ENCODE peak calls at places on chromosomes 6 and 20, in five cellular contexts. X is PC-3, M is OCI-LY7, D is SK-N-SH, O is GM23248. C is an unnamed sample.

GRCh38 chr6:40585218-40585617 is 1.9 kb downstream of the LRFN2 start:
- DNase-seq in M (no peak), X (no peak), D (peak; percentile 30), O (no peak), C (no peak)

GRCh38 chr6:106094261-106094963 is 8.3 kb downstream of the PRDM1 start:
- DNase-seq in D (no peak), O (no peak), M (no peak), X (no peak), C (no peak)

GRCh38 chr6:158522616-158523015 is 37.3 kb upstream of the TMEM181 start:
- DNase-seq in X (no peak), M (no peak), O (no peak), D (no peak), C (no peak)

GRCh38 chr6:124747336-124747735 is 214.9 kb upstream of the RNF217 start:
- DNase-seq in X (no peak), D (no peak), M (no peak), O (no peak), C (no peak)

GRCh38 chr6:69631552-69632346 is 165.1 kb downstream of the LMBRD1 start:
- DNase-seq in D (no peak), X (no peak), O (no peak), M (no peak), C (peak; percentile 55)

GRCh38 chr6:148203281-148203925 is 139.2 kb upstream of the SASH1 start:
- DNase-seq in X (no peak), M (no peak), D (no peak), O (peak; percentile 62), C (no peak)

GRCh38 chr6:87909849-87910248 is 137.8 kb upstream of the SPACA1 start:
- DNase-seq in O (peak; percentile 86), D (no peak), X (peak; percentile 14), M (no peak), C (no peak)

GRCh38 chr6:16146527-16146955 is 17.7 kb downstream of the MYLIP start:
- DNase-seq in O (peak; percentile 16), D (peak; percentile 38), X (no peak), M (no peak), C (no peak)

GRCh38 chr6:30042914-30043313 is 18.2 kb upstream of the POLR1H start:
- DNase-seq in X (no peak), M (no peak), D (no peak), O (no peak), C (no peak)

GRCh38 chr6:43171284-43172126 is 436 bp downstream of the SRF start:
- DNase-seq in O (peak; percentile 62), M (peak; percentile 51), D (peak; percentile 93), X (no peak), C (peak; percentile 70)

GRCh38 chr20:41200446-41201202 is 63.3 kb downstream of the PLCG1 start:
- DNase-seq in M (no peak), O (no peak), D (no peak), X (no peak), C (no peak)

GRCh38 chr6:145339089-145339488 is 396.2 kb downstream of the EPM2A start:
- DNase-seq in X (peak; percentile 14), M (no peak), O (no peak), D (no peak), C (no peak)

GRCh38 chr20:37879843-37880242 is 23.1 kb upstream of the VSTM2L start:
- DNase-seq in D (no peak), M (no peak), O (no peak), X (no peak), C (no peak)

GRCh38 chr6:105363100-105363754 is 39.7 kb downstream of the PREP start:
- DNase-seq in M (no peak), X (peak; percentile 52), O (peak; percentile 81), D (peak; percentile 28), C (peak; percentile 47)

GRCh38 chr6:148790404-148790803 is 43.6 kb downstream of the UST start:
- DNase-seq in X (no peak), D (no peak), O (no peak), M (no peak), C (no peak)

GRCh38 chr20:6397115-6397514 is 274.3 kb upstream of the FERMT1 start:
- DNase-seq in O (no peak), D (no peak), X (no peak), M (no peak), C (no peak)

GRCh38 chr6:135088818-135089809 is 34.5 kb upstream of the HBS1L start:
- DNase-seq in O (peak; percentile 71), D (peak; percentile 10), M (peak; percentile 51), X (peak; percentile 50), C (peak; percentile 18)

GRCh38 chr6:17417817-17418216 is 24.4 kb downstream of the CAP2 start:
- DNase-seq in D (peak; percentile 16), O (peak; percentile 87), X (peak; percentile 95), M (no peak), C (peak; percentile 72)

GRCh38 chr6:17423018-17423417 is 29.6 kb downstream of the CAP2 start:
- DNase-seq in X (no peak), O (no peak), D (no peak), M (no peak), C (no peak)

GRCh38 chr6:17421406-17421805 is 28.0 kb downstream of the CAP2 start:
- DNase-seq in O (no peak), X (no peak), M (no peak), D (no peak), C (no peak)

GRCh38 chr6:17419189-17419575 is 25.8 kb downstream of the CAP2 start:
- DNase-seq in X (no peak), D (no peak), M (no peak), O (peak; percentile 52), C (no peak)

DNA sequence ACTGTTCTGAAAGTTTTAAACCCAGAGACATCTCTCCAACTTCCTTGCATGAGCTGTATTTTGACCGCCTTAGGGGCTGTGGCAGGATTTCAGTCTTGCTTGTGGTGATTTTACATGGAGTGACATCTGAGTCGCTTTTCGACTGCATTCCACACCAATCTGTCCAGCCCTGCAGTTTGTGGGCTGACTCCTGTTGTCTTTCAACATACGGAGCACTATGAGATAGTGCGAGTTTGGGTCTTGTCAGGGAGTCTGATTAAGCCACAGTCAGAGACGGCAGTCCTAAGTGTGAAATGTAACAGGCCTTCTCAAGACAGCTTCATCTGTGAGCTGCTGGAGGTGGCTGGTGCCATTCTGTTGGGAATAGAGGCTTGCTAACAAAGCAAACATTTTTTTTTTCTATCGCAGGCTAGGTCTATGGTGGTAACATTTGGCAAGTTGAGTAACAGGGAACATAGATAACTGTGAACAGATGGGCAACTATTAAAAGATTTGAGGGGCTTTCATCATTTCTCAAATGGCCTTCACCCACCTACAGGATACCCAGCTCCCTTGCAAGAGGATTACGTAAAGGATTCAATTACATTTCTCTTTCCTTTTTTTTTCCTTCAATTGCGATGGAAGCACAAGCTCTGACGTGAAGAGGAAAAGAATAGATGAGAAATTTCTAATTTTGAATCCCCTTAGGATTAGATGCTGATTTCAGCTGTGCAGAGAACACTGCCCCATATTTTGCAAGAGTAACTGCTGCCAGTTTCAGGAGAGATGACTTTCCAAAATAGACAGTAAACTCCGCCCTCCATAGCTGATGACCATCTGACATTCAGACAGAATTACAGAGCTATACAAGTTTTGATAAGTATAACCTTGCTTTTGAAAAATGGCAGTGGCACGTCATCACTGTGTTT is 25.1 kb downstream of the CAP2 start:
- DNase-seq in D (no peak), M (no peak), O (peak; percentile 76), X (peak; percentile 70), C (peak; percentile 12)
- H3K4me1 ChIP-seq in D (no peaks in the 10 kb centered on the region), M (no peaks in the 10 kb centered on the region), O (peaks cover 44% of the 10 kb centered on the region), X (peaks cover 38% of the 10 kb centered on the region), C (peaks cover 19% of the 10 kb centered on the region)

GRCh38 chr6:819122-819521 is 126.2 kb upstream of the EXOC2 start:
- DNase-seq in D (no peak), M (no peak), O (no peak), X (no peak), C (no peak)
- H3K4me2 ChIP-seq in D (no peak overlapping the region), M (no peak overlapping the region), O (no peak overlapping the region), X (no peak overlapping the region), C (no peak overlapping the region)

GRCh38 chr6:71822626-71823025 is 63.7 kb upstream of the RIMS1 start:
- DNase-seq in M (no peak), O (peak; percentile 35), X (no peak), D (no peak), C (no peak)
- H3K4me1 ChIP-seq in M (no peaks in the 10 kb centered on the region), O (no peaks in the 10 kb centered on the region), X (no peaks in the 10 kb centered on the region), D (no peaks in the 10 kb centered on the region), C (no peaks in the 10 kb centered on the region)

GRCh38 chr6:45021652-45022051 is 306.5 kb upstream of the RUNX2 start:
- DNase-seq in X (peak; percentile 27), M (no peak), O (peak; percentile 16), D (no peak), C (no peak)
- H3K4me2 ChIP-seq in X (no peak overlapping the region), M (no peak overlapping the region), O (no peak overlapping the region), D (no peak overlapping the region), C (no peak overlapping the region)

GRCh38 chr6:63635563-63636515 is at the start of gene PHF3:
- DNase-seq in O (peak; percentile 98), X (peak; percentile 82), M (peak; percentile 96), D (peak; percentile 97), C (peak; percentile 97)

GRCh38 chr6:63643862-63644261 is 8.3 kb downstream of the PHF3 start:
- DNase-seq in M (peak; percentile 58), X (no peak), D (no peak), O (peak; percentile 26), C (no peak)

GRCh38 chr6:63637865-63638445 is 2.4 kb downstream of the PHF3 start:
- DNase-seq in X (peak; percentile 18), M (no peak), O (peak; percentile 40), D (no peak), C (no peak)

GRCh38 chr6:63636516-63636968 is 940 bp downstream of the PHF3 start:
- DNase-seq in M (peak; percentile 44), D (peak; percentile 47), O (peak; percentile 69), X (peak; percentile 16), C (peak; percentile 62)

GRCh38 chr6:63640062-63640461 is 4.5 kb downstream of the PHF3 start:
- DNase-seq in M (no peak), X (peak; percentile 63), D (no peak), O (peak; percentile 83), C (no peak)
- H3K4me1 ChIP-seq in M (peaks cover 49% of the 10 kb centered on the region), X (peaks cover 25% of the 10 kb centered on the region), D (peaks cover 22% of the 10 kb centered on the region), O (peaks cover 44% of the 10 kb centered on the region), C (peaks cover 31% of the 10 kb centered on the region)

GRCh38 chr20:47459344-47460073 is 42.2 kb upstream of the NCOA3 start:
- DNase-seq in M (no peak), X (no peak), O (no peak), D (no peak), C (no peak)
- H3K4me2 ChIP-seq in M (no peak overlapping the region), X (no peak overlapping the region), O (no peak overlapping the region), D (no peak overlapping the region), C (no peak overlapping the region)

DNA sequence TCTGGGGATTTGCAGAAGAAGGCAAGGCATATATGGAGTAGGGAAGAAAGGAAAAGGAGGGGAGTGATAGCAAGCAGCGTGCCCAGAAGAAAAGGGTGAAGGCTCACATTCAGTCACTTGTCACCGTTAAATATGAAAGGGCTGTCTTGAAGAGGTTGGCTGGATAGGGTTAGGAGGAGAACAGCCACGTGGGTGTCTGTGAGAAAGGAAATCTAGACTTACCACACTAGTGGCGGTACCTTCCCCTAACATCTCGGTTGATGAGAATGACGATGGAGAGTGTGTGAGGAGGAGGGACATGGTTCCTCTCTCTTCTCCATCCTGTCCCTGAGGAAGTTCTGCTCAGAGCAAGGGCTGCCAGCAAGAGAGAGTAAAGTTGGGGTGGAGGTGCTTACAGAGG is 74.3 kb upstream of the CCN6 start:
- DNase-seq in D (no peak), O (no peak), M (no peak), X (no peak), C (no peak)
- H3K4me1 ChIP-seq in D (no peaks in the 10 kb centered on the region), O (peaks cover 17% of the 10 kb centered on the region), M (no peaks in the 10 kb centered on the region), X (peaks cover 18% of the 10 kb centered on the region), C (no peaks in the 10 kb centered on the region)

GRCh38 chr6:117463762-117464665 is 18.5 kb upstream of the DCBLD1 start:
- DNase-seq in D (no peak), X (peak; percentile 73), M (no peak), O (peak; percentile 85), C (no peak)
- H3K4me2 ChIP-seq in D (peak overlapping the region; percentile 86), X (peak overlapping the region; percentile 76), M (no peak overlapping the region), O (peak overlapping the region; percentile 81), C (no peak overlapping the region)